ENCODE peak calls at places on chromosomes 16 and 17, in four cellular contexts. E is SK-N-SH, B is K562, G is GM12878. F is an unnamed sample.

GRCh38 chr16:53433930-53434435 is 288 bp upstream of the RBL2 start:
- DNase-seq in E (no peak), B (peak; percentile 7), G (no peak), F (peak; percentile 76)

GRCh38 chr17:51032850-51033249 is 87.8 kb downstream of the SPAG9 start:
- DNase-seq in E (no peak), B (no peak), G (no peak), F (no peak)

GRCh38 chr17:53420035-53420641 is 402.6 kb upstream of the KIF2B start:
- DNase-seq in E (no peak), B (no peak), G (no peak), F (no peak)

GRCh38 chr16:67055712-67056487 is 27.0 kb downstream of the CBFB start:
- DNase-seq in E (peak; percentile 21), B (peak; percentile 39), G (no peak), F (peak; percentile 29)

GRCh38 chr16:6016530-6017184 is 919.1 kb upstream of the EEF2KMT start:
- DNase-seq in E (peak; percentile 59), B (peak; percentile 59), G (no peak), F (peak; percentile 29)

GRCh38 chr17:49992191-49992932 is 2.7 kb downstream of the DLX3 start:
- DNase-seq in E (peak; percentile 26), B (no peak), G (no peak), F (no peak)

GRCh38 chr16:72241930-72242329 is 70.0 kb upstream of the PMFBP1 start:
- DNase-seq in E (peak; percentile 52), B (peak; percentile 16), G (no peak), F (peak; percentile 52)

GRCh38 chr16:67441289-67441753 is 10.4 kb downstream of the HSD11B2 start:
- DNase-seq in E (no peak), B (no peak), G (no peak), F (no peak)

GRCh38 chr17:76014925-76015261 is 12.2 kb downstream of the EVPL start:
- DNase-seq in E (peak; percentile 74), B (no peak), G (no peak), F (no peak)

GRCh38 chr17:48184721-48185120 is 77.2 kb downstream of the SNX11 start:
- DNase-seq in E (no peak), B (no peak), G (no peak), F (no peak)

GRCh38 chr16:89586853-89587252 is 11.3 kb downstream of the CPNE7 start:
- DNase-seq in E (peak; percentile 74), B (peak; percentile 89), G (no peak), F (no peak)

GRCh38 chr17:8071496-8071895 is 16.0 kb downstream of the ALOX12B start:
- DNase-seq in E (no peak), B (no peak), G (no peak), F (no peak)

GRCh38 chr17:6512552-6512951 is 43.8 kb downstream of the PITPNM3 start:
- DNase-seq in E (no peak), B (no peak), G (no peak), F (no peak)

GRCh38 chr16:50509521-50510341 is 38.5 kb upstream of the NKD1 start:
- DNase-seq in E (peak; percentile 47), B (peak; percentile 54), G (no peak), F (peak; percentile 50)

GRCh38 chr17:30433514-30433913 is 43.7 kb upstream of the GOSR1 start:
- DNase-seq in E (no peak), B (peak; percentile 49), G (no peak), F (no peak)

GRCh38 chr17:76501018-76501826 is at the start of gene RHBDF2:
- DNase-seq in E (peak; percentile 97), B (peak; percentile 97), G (peak; percentile 62), F (peak; percentile 79)

GRCh38 chr17:58336456-58337094 is 8.0 kb upstream of the TSPOAP1 start:
- DNase-seq in E (peak; percentile 44), B (no peak), G (no peak), F (no peak)

GRCh38 chr17:46147167-46147749 is 46.0 kb downstream of the KANSL1 start:
- DNase-seq in E (no peak), B (no peak), G (no peak), F (no peak)

GRCh38 chr16:79483336-79483735 is 117.2 kb downstream of the MAF start:
- DNase-seq in E (no peak), B (no peak), G (no peak), F (no peak)

GRCh38 chr17:37047631-37048104 is 98.9 kb downstream of the AATF start:
- DNase-seq in E (peak; percentile 82), B (peak; percentile 84), G (peak; percentile 17), F (peak; percentile 68)

GRCh38 chr16:85136213-85136704 is 24.0 kb upstream of the CIBAR2 start:
- DNase-seq in E (no peak), B (no peak), G (peak; percentile 28), F (no peak)

GRCh38 chr16:64162613-64163375 is 959.1 kb downstream of the CDH11 start:
- DNase-seq in E (no peak), B (no peak), G (no peak), F (no peak)

GRCh38 chr17:18248300-18248731 is 10.2 kb downstream of the FLII start:
- DNase-seq in E (peak; percentile 90), B (peak; percentile 77), G (no peak), F (peak; percentile 56)

GRCh38 chr17:69723741-69724140 is 309.2 kb downstream of the MAP2K6 start:
- DNase-seq in E (no peak), B (no peak), G (no peak), F (no peak)

GRCh38 chr17:2178798-2179505 is 124.0 kb downstream of the HIC1 start:
- DNase-seq in E (no peak), B (no peak), G (no peak), F (no peak)
- TF ChIP-seq NFIC in E (no peak), B (no peak), G (no peak), F (no peak)

GRCh38 chr16:12450381-12450780 is 353.3 kb downstream of the CPPED1 start:
- DNase-seq in E (no peak), B (no peak), G (no peak), F (no peak)

GRCh38 chr16:12449374-12449773 is 354.3 kb downstream of the CPPED1 start:
- DNase-seq in E (no peak), B (no peak), G (no peak), F (no peak)

GRCh38 chr16:12452549-12452948 is 351.1 kb downstream of the CPPED1 start:
- DNase-seq in E (no peak), B (no peak), G (no peak), F (no peak)

GRCh38 chr16:12453832-12454231 is 349.9 kb downstream of the CPPED1 start:
- DNase-seq in E (no peak), B (no peak), G (no peak), F (no peak)

DNA sequence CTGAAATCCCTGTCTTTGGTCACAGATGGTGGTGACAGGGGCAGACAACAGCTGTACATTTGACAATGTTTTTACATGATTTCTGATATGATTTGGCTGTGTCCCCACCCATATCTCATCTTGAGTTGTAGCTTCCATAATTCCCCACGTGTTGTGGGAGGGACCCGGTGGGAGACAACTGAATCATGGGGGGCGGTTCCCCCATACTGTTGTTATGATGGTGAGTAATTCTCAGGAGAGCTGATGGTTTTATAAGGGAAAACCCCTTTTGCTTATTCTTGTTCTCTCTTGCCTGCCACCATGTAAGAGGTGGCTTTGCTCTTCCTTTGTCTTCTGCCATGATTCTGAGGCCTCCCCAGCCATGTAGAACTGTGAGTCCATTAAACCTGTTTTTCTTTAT is 353.9 kb downstream of the CPPED1 start:
- DNase-seq in E (no peak), B (no peak), G (no peak), F (no peak)
- TF ChIP-seq NFIC in E (no peak), B (no peak), G (no peak), F (no peak)

DNA sequence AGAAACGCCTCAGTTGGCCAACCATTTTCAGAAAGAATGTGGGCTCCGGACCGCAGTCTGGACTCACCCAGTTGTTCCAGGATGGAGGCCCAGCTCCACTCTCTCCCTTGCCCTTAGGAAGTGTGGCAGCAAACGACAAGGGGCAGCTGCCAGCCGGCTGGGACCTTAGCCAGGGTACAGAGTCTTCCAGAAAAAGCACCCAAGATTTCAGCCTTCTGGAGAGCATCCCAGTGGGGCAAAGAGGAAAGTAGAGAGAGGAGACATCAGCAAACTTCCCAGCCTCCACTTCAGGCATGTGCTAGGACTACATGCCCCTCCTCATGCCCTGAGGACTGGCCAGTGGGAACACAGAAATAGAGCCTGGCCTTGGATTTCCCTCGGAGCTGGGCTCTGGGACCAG is 56.8 kb upstream of the SCNN1B start:
- DNase-seq in E (no peak), B (no peak), G (no peak), F (no peak)
- TF ChIP-seq NFIC in E (no peak), B (no peak), G (no peak), F (no peak)

DNA sequence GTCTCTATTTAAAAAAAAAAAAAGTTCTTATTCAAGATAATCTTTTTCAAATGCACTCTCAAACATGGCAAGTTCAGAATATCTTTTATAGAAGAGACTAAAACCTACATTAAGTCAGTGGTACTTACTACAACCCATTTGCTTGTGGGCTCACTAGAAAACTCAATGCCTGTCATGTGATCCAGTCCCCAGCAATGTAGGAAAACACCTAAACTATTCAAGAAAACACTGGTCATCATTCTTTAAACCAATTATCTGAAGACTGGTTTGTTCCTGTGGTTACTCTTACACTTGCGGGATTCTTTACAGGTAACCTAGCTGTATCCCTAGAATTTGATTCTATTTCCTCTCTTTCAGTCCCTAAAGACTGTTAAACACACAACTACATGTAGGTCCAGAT is 19.6 kb downstream of the MED13 start:
- DNase-seq in E (no peak), B (no peak), G (no peak), F (no peak)
- TF ChIP-seq NFIC in E (no peak), B (no peak), G (no peak), F (no peak)

GRCh38 chr17:2277430-2278170 is 26.0 kb downstream of the SMG6 start:
- DNase-seq in E (no peak), B (no peak), G (no peak), F (no peak)

GRCh38 chr17:2279707-2280106 is 23.9 kb downstream of the SMG6 start:
- DNase-seq in E (no peak), B (no peak), G (no peak), F (no peak)

GRCh38 chr17:2283302-2283701 is 20.3 kb downstream of the SMG6 start:
- DNase-seq in E (no peak), B (no peak), G (no peak), F (no peak)

DNA sequence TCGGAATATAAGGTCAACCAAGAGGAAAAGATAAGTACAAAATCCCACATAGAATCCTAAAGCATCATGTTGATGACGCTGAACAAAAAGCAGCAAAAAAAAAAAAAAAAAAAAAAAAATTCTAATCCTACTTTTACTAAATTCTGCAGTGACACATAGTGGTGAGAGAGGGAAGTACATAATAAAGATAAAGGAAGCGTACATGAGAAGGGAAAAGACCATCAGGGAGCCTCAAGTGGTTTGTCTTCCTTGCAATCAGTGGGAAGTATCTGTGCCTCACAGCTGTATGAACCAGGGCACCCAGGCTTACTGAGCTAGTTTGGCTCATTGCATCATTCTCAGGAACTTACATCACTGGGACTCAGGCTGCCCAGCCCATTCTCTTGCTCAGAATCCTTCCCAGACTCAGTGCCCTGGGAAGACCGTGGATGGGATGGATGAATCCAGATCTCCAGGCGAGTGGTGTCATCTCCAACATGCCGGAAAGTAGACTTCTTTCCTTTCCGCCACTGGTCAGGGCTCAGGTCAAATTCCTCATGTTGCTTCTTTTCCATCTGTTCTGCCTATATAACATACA is 21.2 kb downstream of the SMG6 start:
- DNase-seq in E (peak; percentile 61), B (peak; percentile 35), G (no peak), F (peak; percentile 60)
- TF ChIP-seq NFIC in E (no peak), B (no peak), G (no peak), F (no peak)

F was measured in HepG2.